ENCODE peak calls at places on chromosome 19, in four cellular contexts. One of them, this sample, is unnamed.

GRCh38 chr19:40438284-40438683 is 5.9 kb downstream of the SERTAD3 start:
- DNase-seq in Panc1: no peak
- DNase-seq in mammary epithelial cell: no peak
- DNase-seq in thoracic aorta: no peak
- DNase-seq in this sample: no peak

GRCh38 chr19:4454952-4455738 is 2.4 kb downstream of the UBXN6 start:
- DNase-seq in Panc1: no peak
- DNase-seq in thoracic aorta: no peak
- DNase-seq in mammary epithelial cell: peak; percentile 60
- DNase-seq in this sample: peak; percentile 75

GRCh38 chr19:37470216-37470615 is 1.1 kb downstream of the ZNF570 start:
- DNase-seq in thoracic aorta: no peak
- DNase-seq in Panc1: no peak
- DNase-seq in mammary epithelial cell: no peak
- DNase-seq in this sample: no peak

GRCh38 chr19:6109947-6110346 is 353 bp downstream of the RFX2 start:
- DNase-seq in thoracic aorta: no peak
- DNase-seq in Panc1: no peak
- DNase-seq in mammary epithelial cell: no peak
- DNase-seq in this sample: peak; percentile 51

GRCh38 chr19:10112895-10113591 is 1.6 kb downstream of the P2RY11 start:
- DNase-seq in thoracic aorta: no peak
- DNase-seq in mammary epithelial cell: no peak
- DNase-seq in Panc1: no peak
- DNase-seq in this sample: no peak

GRCh38 chr19:30682576-30683536 is 310.7 kb downstream of the ZNF536 start:
- DNase-seq in mammary epithelial cell: peak; percentile 68
- DNase-seq in Panc1: peak; percentile 42
- DNase-seq in thoracic aorta: peak; percentile 14
- DNase-seq in this sample: peak; percentile 82

GRCh38 chr19:32881766-32882165 is 12.2 kb upstream of the SLC7A9 start:
- DNase-seq in thoracic aorta: no peak
- DNase-seq in mammary epithelial cell: no peak
- DNase-seq in Panc1: no peak
- DNase-seq in this sample: no peak

GRCh38 chr19:737591-738093 is 13.3 kb upstream of the MISP start:
- DNase-seq in mammary epithelial cell: no peak
- DNase-seq in thoracic aorta: no peak
- DNase-seq in Panc1: no peak
- DNase-seq in this sample: peak; percentile 47

GRCh38 chr19:48745208-48745995 is 1.3 kb downstream of the IZUMO1 start:
- DNase-seq in mammary epithelial cell: peak; percentile 31
- DNase-seq in thoracic aorta: no peak
- DNase-seq in Panc1: no peak
- DNase-seq in this sample: peak; percentile 65

GRCh38 chr19:47729799-47730520 is 15.4 kb upstream of the NOP53 start:
- DNase-seq in thoracic aorta: no peak
- DNase-seq in mammary epithelial cell: peak; percentile 52
- DNase-seq in Panc1: no peak
- DNase-seq in this sample: peak; percentile 68

GRCh38 chr19:28023064-28023463 is 1189.9 kb downstream of the UQCRFS1 start:
- DNase-seq in Panc1: no peak
- DNase-seq in thoracic aorta: no peak
- DNase-seq in mammary epithelial cell: no peak
- DNase-seq in this sample: no peak

GRCh38 chr19:4053423-4054324 is 13.0 kb downstream of the ZBTB7A start:
- DNase-seq in thoracic aorta: no peak
- DNase-seq in Panc1: no peak
- DNase-seq in mammary epithelial cell: no peak
- DNase-seq in this sample: peak; percentile 19

GRCh38 chr19:34501339-34502320 is 20.1 kb downstream of the WTIP start:
- DNase-seq in mammary epithelial cell: peak; percentile 81
- DNase-seq in Panc1: peak; percentile 69
- DNase-seq in thoracic aorta: peak; percentile 79
- DNase-seq in this sample: peak; percentile 94

GRCh38 chr19:49767380-49767779 is 579 bp downstream of the AP2A1 start:
- DNase-seq in thoracic aorta: no peak
- DNase-seq in mammary epithelial cell: no peak
- DNase-seq in Panc1: no peak
- DNase-seq in this sample: no peak

GRCh38 chr19:14473915-14474578 is 1.1 kb downstream of the PTGER1 start:
- DNase-seq in mammary epithelial cell: no peak
- DNase-seq in Panc1: no peak
- DNase-seq in thoracic aorta: no peak
- DNase-seq in this sample: no peak

GRCh38 chr19:14476663-14477401 is 1.7 kb upstream of the PTGER1 start:
- DNase-seq in Panc1: no peak
- DNase-seq in mammary epithelial cell: peak; percentile 71
- DNase-seq in thoracic aorta: no peak
- DNase-seq in this sample: peak; percentile 47

GRCh38 chr19:14474827-14475226 is 327 bp downstream of the PTGER1 start:
- DNase-seq in Panc1: no peak
- DNase-seq in mammary epithelial cell: no peak
- DNase-seq in thoracic aorta: no peak
- DNase-seq in this sample: no peak

GRCh38 chr19:14476307-14476662 is 1.1 kb upstream of the PTGER1 start:
- DNase-seq in Panc1: no peak
- DNase-seq in thoracic aorta: no peak
- DNase-seq in mammary epithelial cell: no peak
- DNase-seq in this sample: no peak

DNA sequence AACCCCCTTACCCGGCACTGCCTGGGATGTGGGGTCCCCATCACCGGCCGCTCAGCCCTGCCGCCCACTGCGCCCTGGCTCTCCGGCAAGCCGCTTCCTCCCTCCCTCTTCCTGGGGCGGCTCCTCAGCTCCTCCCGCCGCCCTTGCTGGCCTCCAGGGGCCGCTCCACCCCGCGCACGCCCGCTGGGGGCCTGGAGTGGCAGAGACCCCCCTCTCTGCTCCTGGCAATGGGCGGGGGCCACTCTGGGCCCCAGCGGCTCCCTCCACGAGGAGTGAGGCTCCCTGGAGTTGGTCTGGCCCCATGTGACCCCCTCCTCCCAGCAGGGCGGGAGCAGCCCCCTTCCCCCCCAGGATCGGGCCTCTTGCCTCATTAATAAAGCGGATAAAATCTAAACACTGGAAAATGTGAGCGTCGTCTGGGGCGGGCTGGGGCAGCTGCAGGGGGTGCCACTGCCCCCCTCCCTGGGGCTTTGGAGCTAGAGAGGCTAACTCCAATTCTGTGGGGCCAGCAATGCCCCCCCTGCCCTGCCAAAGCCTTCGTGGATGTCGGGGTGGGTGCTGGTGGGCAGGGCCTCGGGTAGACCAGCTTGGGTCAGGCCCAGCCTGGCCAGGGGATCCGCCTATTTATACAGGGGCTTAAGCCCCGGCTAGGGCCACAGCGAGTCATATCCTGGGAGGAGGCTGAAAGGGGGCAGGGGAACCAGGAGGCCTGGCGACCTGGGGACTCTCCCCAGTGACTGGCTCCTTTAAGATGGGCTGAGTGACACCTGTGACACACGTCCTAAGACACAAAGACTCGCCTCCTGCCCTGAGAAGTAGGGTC is at the start of gene PTGER1:
- DNase-seq in Panc1: no peak
- DNase-seq in mammary epithelial cell: peak; percentile 31
- DNase-seq in thoracic aorta: no peak
- DNase-seq in this sample: no peak
- TF ChIP-seq CTCF in Panc1: peak; percentile 76
- TF ChIP-seq CTCF in mammary epithelial cell: no peak
- TF ChIP-seq CTCF in thoracic aorta: no peak
- TF ChIP-seq CTCF in this sample: peak; percentile 35

GRCh38 chr19:57964761-57965160 is 9.6 kb downstream of the C19orf18 start:
- DNase-seq in mammary epithelial cell: no peak
- DNase-seq in thoracic aorta: no peak
- DNase-seq in Panc1: no peak
- DNase-seq in this sample: no peak

GRCh38 chr19:57961785-57962184 is 12.5 kb downstream of the C19orf18 start:
- DNase-seq in mammary epithelial cell: no peak
- DNase-seq in Panc1: no peak
- DNase-seq in thoracic aorta: no peak
- DNase-seq in this sample: no peak
- H3K9me3 ChIP-seq in mammary epithelial cell: peaks cover 13% of the 10 kb centered on the region
- H3K9me3 ChIP-seq in Panc1: peaks cover 20% of the 10 kb centered on the region
- H3K9me3 ChIP-seq in thoracic aorta: peaks cover 53% of the 10 kb centered on the region
- H3K9me3 ChIP-seq in this sample: no peaks in the 10 kb centered on the region

DNA sequence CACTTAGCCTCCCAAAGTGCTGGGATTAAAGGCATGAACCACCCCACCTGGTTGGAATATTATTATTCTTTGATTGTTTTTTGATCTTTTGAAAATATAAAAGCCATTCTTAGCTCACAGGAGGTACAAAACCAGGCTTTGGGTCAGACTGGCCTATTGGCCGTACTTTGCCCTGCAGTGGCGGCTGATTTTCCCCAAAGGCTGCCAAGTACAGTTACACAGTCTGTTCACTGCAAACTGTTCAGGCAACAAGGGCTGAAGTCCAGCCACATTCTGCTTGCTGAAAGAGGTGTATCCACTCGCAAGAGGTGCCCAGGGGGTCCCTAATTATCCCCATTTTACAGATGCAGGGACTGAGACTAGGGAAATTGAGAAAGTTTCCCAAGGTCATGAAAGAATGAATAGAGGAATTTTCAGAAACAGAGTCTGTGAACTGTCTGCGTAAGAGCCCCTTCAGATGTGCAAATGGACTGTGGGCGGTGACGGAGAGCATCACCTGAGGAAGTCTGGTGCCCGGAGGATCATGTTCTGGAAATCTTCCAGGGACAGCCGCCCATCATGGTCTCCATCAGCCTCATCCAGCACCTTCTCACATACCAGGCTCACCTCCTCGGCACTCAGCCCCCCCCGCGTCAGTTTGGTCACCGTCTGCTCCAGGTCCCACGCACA is 9.0 kb downstream of the CIB3 start:
- DNase-seq in mammary epithelial cell: no peak
- DNase-seq in thoracic aorta: no peak
- DNase-seq in Panc1: no peak
- DNase-seq in this sample: no peak
- H3K4me3 ChIP-seq in mammary epithelial cell: no peak overlapping the region
- H3K4me3 ChIP-seq in thoracic aorta: no peak overlapping the region
- H3K4me3 ChIP-seq in Panc1: no peak overlapping the region
- H3K4me3 ChIP-seq in this sample: no peak overlapping the region

DNA sequence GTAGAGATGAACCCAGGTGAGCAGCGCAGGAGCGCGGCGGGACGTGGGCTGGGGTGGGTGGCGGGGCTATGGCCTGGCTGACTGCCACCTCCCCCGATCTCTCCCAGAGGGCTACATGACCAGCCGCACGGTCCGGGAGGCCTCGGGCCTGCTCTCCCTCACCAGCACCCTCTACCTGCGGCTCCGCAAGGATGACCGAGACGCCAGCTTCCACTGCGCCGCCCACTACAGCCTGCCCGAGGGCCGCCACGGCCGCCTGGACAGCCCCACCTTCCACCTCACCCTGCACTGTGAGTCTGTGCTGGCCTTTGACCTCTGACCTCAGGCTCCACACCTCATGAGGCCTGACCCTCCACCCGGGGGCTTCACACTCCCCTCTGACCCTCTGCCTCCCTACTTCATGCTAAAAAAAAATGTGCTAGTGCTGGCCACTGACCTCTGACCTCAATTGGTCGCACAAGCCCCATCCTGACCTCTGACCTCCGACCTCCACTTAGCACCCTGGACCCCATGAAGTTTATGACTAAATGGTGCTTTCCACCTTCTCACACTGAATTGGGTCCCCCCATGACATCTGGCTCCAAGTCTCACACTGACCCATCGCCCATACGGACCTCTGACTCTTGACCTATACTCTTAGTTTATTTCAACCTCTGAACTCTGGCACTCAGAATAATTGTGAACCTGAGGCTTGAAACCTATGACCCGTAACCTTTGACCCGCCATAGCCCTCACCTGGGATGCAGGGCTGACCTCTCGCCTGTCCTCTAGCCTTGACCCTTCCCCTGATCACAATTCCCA is 4.6 kb downstream of the BCAM start:
- DNase-seq in mammary epithelial cell: no peak
- DNase-seq in thoracic aorta: no peak
- DNase-seq in Panc1: no peak
- DNase-seq in this sample: no peak
- TF ChIP-seq CTCF in mammary epithelial cell: no peak
- TF ChIP-seq CTCF in thoracic aorta: no peak
- TF ChIP-seq CTCF in Panc1: no peak
- TF ChIP-seq CTCF in this sample: no peak

GRCh38 chr19:58056261-58056660 is 2.8 kb upstream of the ZNF135 start:
- DNase-seq in mammary epithelial cell: no peak
- DNase-seq in thoracic aorta: no peak
- DNase-seq in Panc1: no peak
- DNase-seq in this sample: no peak

GRCh38 chr19:58052256-58052655 is 6.8 kb upstream of the ZNF135 start:
- DNase-seq in Panc1: no peak
- DNase-seq in mammary epithelial cell: no peak
- DNase-seq in thoracic aorta: no peak
- DNase-seq in this sample: no peak

GRCh38 chr19:58054792-58055482 is 4.1 kb upstream of the ZNF135 start:
- DNase-seq in mammary epithelial cell: no peak
- DNase-seq in thoracic aorta: no peak
- DNase-seq in Panc1: no peak
- DNase-seq in this sample: peak; percentile 34

GRCh38 chr19:58055483-58055874 is 3.6 kb upstream of the ZNF135 start:
- DNase-seq in Panc1: no peak
- DNase-seq in thoracic aorta: no peak
- DNase-seq in mammary epithelial cell: no peak
- DNase-seq in this sample: no peak

GRCh38 chr19:58053480-58054156 is 5.5 kb upstream of the ZNF135 start:
- DNase-seq in Panc1: no peak
- DNase-seq in thoracic aorta: no peak
- DNase-seq in mammary epithelial cell: no peak
- DNase-seq in this sample: no peak
- H3K9me3 ChIP-seq in Panc1: no peaks in the 10 kb centered on the region
- H3K9me3 ChIP-seq in thoracic aorta: peaks cover 13% of the 10 kb centered on the region
- H3K9me3 ChIP-seq in mammary epithelial cell: peaks cover 49% of the 10 kb centered on the region
- H3K9me3 ChIP-seq in this sample: peaks cover 12% of the 10 kb centered on the region

DNA sequence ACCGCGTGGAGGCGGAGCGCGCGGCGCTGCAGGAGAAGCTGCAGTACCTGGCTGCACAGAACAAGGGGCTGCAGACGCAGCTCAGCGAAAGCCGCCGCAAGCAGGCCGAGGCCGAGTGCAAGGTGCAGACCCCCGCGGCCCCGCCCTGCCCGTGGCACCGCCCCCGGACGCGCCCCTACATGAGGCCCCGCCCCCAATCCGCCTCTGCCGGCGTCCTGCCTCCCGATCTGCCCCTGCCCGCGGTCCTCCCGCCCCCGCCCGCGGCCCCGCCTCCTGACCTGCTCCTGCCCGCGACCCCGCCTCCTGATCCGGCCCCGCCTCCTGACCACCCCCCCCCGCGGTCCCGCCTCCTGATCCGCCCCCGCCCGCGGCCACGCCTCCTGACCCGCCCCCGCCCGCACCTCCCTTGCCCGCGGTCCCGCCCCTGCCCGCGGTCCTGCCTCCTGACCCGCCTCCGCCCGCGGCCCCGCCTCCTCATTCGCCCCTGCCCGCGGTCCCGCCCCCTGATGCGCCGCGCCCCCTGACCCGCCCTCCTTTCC is 11.7 kb downstream of the PRR36 start:
- DNase-seq in Panc1: no peak
- DNase-seq in thoracic aorta: no peak
- DNase-seq in mammary epithelial cell: no peak
- DNase-seq in this sample: no peak
- H3K4me3 ChIP-seq in Panc1: no peak overlapping the region
- H3K4me3 ChIP-seq in thoracic aorta: peak overlapping the region; percentile 38
- H3K4me3 ChIP-seq in mammary epithelial cell: no peak overlapping the region
- H3K4me3 ChIP-seq in this sample: no peak overlapping the region

GRCh38 chr19:18683109-18683954 is at the start of gene CRTC1:
- DNase-seq in Panc1: no peak
- DNase-seq in mammary epithelial cell: peak; percentile 75
- DNase-seq in thoracic aorta: peak; percentile 38
- DNase-seq in this sample: peak; percentile 93
- TF ChIP-seq CTCF in Panc1: no peak
- TF ChIP-seq CTCF in mammary epithelial cell: no peak
- TF ChIP-seq CTCF in thoracic aorta: no peak
- TF ChIP-seq CTCF in this sample: peak; percentile 26

GRCh38 chr19:23071087-23071511 is 45.7 kb upstream of the ZNF730 start:
- DNase-seq in thoracic aorta: no peak
- DNase-seq in Panc1: no peak
- DNase-seq in mammary epithelial cell: no peak
- DNase-seq in this sample: no peak
- H3K9me3 ChIP-seq in thoracic aorta: no peaks in the 10 kb centered on the region
- H3K9me3 ChIP-seq in Panc1: no peaks in the 10 kb centered on the region
- H3K9me3 ChIP-seq in mammary epithelial cell: peaks cover 43% of the 10 kb centered on the region
- H3K9me3 ChIP-seq in this sample: no peaks in the 10 kb centered on the region